ENCODE peak calls at places on chromosome 20, in eight cellular contexts. One of them, this sample, is unnamed.

GRCh38 chr20:51828762-51829161 is 26.4 kb upstream of the SALL4 start:
- DNase-seq in stromal cell of bone marrow: no peak
- DNase-seq in AG08395: no peak
- DNase-seq in astrocyte of the cerebellum: no peak
- DNase-seq in retinal pigment epithelial cell: no peak
- DNase-seq in DND-41: no peak
- DNase-seq in MCF 10A: no peak
- DNase-seq in effector memory CD4-positive, alpha-beta T cell: no peak
- DNase-seq in this sample: no peak

GRCh38 chr20:51394706-51395105 is 147.8 kb downstream of the NFATC2 start:
- DNase-seq in AG08395: no peak
- DNase-seq in MCF 10A: no peak
- DNase-seq in retinal pigment epithelial cell: no peak
- DNase-seq in effector memory CD4-positive, alpha-beta T cell: no peak
- DNase-seq in stromal cell of bone marrow: no peak
- DNase-seq in DND-41: no peak
- DNase-seq in astrocyte of the cerebellum: no peak
- DNase-seq in this sample: no peak

GRCh38 chr20:44224651-44225050 is 14.1 kb upstream of the OSER1 start:
- DNase-seq in astrocyte of the cerebellum: no peak
- DNase-seq in DND-41: no peak
- DNase-seq in retinal pigment epithelial cell: no peak
- DNase-seq in stromal cell of bone marrow: no peak
- DNase-seq in AG08395: no peak
- DNase-seq in effector memory CD4-positive, alpha-beta T cell: no peak
- DNase-seq in MCF 10A: no peak
- DNase-seq in this sample: no peak

GRCh38 chr20:41261260-41261659 is 56.3 kb downstream of the ZHX3 start:
- DNase-seq in MCF 10A: no peak
- DNase-seq in astrocyte of the cerebellum: no peak
- DNase-seq in stromal cell of bone marrow: no peak
- DNase-seq in retinal pigment epithelial cell: no peak
- DNase-seq in effector memory CD4-positive, alpha-beta T cell: no peak
- DNase-seq in AG08395: no peak
- DNase-seq in DND-41: no peak
- DNase-seq in this sample: no peak

GRCh38 chr20:57654998-57655811 is 35.0 kb upstream of the ZBP1 start:
- DNase-seq in astrocyte of the cerebellum: no peak
- DNase-seq in stromal cell of bone marrow: no peak
- DNase-seq in AG08395: no peak
- DNase-seq in DND-41: peak; percentile 6
- DNase-seq in retinal pigment epithelial cell: peak; percentile 5
- DNase-seq in MCF 10A: no peak
- DNase-seq in effector memory CD4-positive, alpha-beta T cell: no peak
- DNase-seq in this sample: no peak

GRCh38 chr20:50798650-50799049 is 3.8 kb downstream of the BCAS4 start:
- DNase-seq in DND-41: no peak
- DNase-seq in stromal cell of bone marrow: no peak
- DNase-seq in MCF 10A: no peak
- DNase-seq in retinal pigment epithelial cell: no peak
- DNase-seq in effector memory CD4-positive, alpha-beta T cell: no peak
- DNase-seq in AG08395: no peak
- DNase-seq in astrocyte of the cerebellum: no peak
- DNase-seq in this sample: no peak

GRCh38 chr20:4791121-4791520 is 69.4 kb downstream of the PRND start:
- DNase-seq in retinal pigment epithelial cell: no peak
- DNase-seq in DND-41: no peak
- DNase-seq in astrocyte of the cerebellum: no peak
- DNase-seq in AG08395: no peak
- DNase-seq in MCF 10A: no peak
- DNase-seq in effector memory CD4-positive, alpha-beta T cell: no peak
- DNase-seq in stromal cell of bone marrow: no peak
- DNase-seq in this sample: no peak

GRCh38 chr20:11553603-11554002 is 364.1 kb upstream of the BTBD3 start:
- DNase-seq in MCF 10A: peak; percentile 30
- DNase-seq in stromal cell of bone marrow: no peak
- DNase-seq in astrocyte of the cerebellum: no peak
- DNase-seq in AG08395: peak; percentile 35
- DNase-seq in DND-41: no peak
- DNase-seq in retinal pigment epithelial cell: no peak
- DNase-seq in effector memory CD4-positive, alpha-beta T cell: no peak
- DNase-seq in this sample: no peak

GRCh38 chr20:44560229-44560628 is 22.1 kb upstream of the PKIG start:
- DNase-seq in MCF 10A: no peak
- DNase-seq in AG08395: no peak
- DNase-seq in astrocyte of the cerebellum: no peak
- DNase-seq in effector memory CD4-positive, alpha-beta T cell: no peak
- DNase-seq in retinal pigment epithelial cell: no peak
- DNase-seq in stromal cell of bone marrow: no peak
- DNase-seq in DND-41: no peak
- DNase-seq in this sample: no peak

GRCh38 chr20:51862796-51863195 is 60.5 kb upstream of the SALL4 start:
- DNase-seq in effector memory CD4-positive, alpha-beta T cell: no peak
- DNase-seq in retinal pigment epithelial cell: no peak
- DNase-seq in DND-41: no peak
- DNase-seq in AG08395: peak; percentile 44
- DNase-seq in stromal cell of bone marrow: no peak
- DNase-seq in astrocyte of the cerebellum: no peak
- DNase-seq in MCF 10A: no peak
- DNase-seq in this sample: no peak

GRCh38 chr20:33846291-33846916 is 35.3 kb downstream of the CHMP4B start:
- DNase-seq in astrocyte of the cerebellum: peak; percentile 24
- DNase-seq in stromal cell of bone marrow: peak; percentile 23
- DNase-seq in MCF 10A: no peak
- DNase-seq in retinal pigment epithelial cell: peak; percentile 66
- DNase-seq in effector memory CD4-positive, alpha-beta T cell: no peak
- DNase-seq in AG08395: no peak
- DNase-seq in DND-41: no peak
- DNase-seq in this sample: no peak

This sample was measured in body of pancreas.